ENCODE peak calls at places on chromosomes 13 and 19, in nine cellular contexts. Q is stomach; W is cerebellar cortex; R is thyroid gland; J is H7; F is stimulated activated CD4-positive, alpha-beta T cell treated with anti-CD3 and anti-CD28 coated beads, Interleukin-15, amount 100 ng/mL, for 1 hour; V is neural crest cell; D is GM04504; T is left ventricle myocardium superior. M is an unnamed sample.

GRCh38 chr13:90984737-90985136 is 362.8 kb upstream of the MIR17HG start:
- DNase-seq in T (no peak), W (no peak), R (no peak), F (no peak), V (no peak), D (no peak), Q (no peak), J (no peak), M (no peak)

GRCh38 chr13:40438999-40439797 is 227.2 kb downstream of the FOXO1 start:
- DNase-seq in Q (no peak), W (no peak), D (no peak), V (no peak), R (no peak), J (no peak), T (no peak), F (no peak), M (no peak)

GRCh38 chr19:1854542-1855039 is 6.3 kb upstream of the REXO1 start:
- DNase-seq in D (no peak), R (no peak), V (no peak), F (no peak), J (no peak), Q (no peak), W (no peak), T (peak), M (peak)

GRCh38 chr13:112700291-112701060 is 10.6 kb downstream of the ATP11A start:
- DNase-seq in D (no peak), F (no peak), R (no peak), J (peak), T (no peak), Q (peak), W (no peak), V (no peak), M (no peak)

GRCh38 chr13:41905600-41906254 is 55.2 kb downstream of the VWA8 start:
- DNase-seq in Q (no peak), W (peak), J (peak), R (no peak), F (no peak), D (no peak), V (no peak), T (no peak), M (no peak)

GRCh38 chr19:11978492-11979100 is 13.8 kb downstream of the ZNF763 start:
- DNase-seq in Q (no peak), V (no peak), W (no peak), F (no peak), D (no peak), T (no peak), R (no peak), J (no peak), M (no peak)

GRCh38 chr13:38421590-38422560 is 72.2 kb downstream of the UFM1 start:
- DNase-seq in V (no peak), R (no peak), Q (no peak), F (no peak), T (no peak), W (no peak), J (no peak), D (no peak), M (no peak)

GRCh38 chr13:112846411-112847115 is 122.5 kb upstream of the MCF2L start:
- DNase-seq in D (no peak), F (no peak), W (no peak), R (no peak), Q (no peak), J (no peak), T (no peak), V (no peak), M (no peak)

GRCh38 chr19:38290631-38291147 is 13.4 kb upstream of the C19orf33 start:
- DNase-seq in D (peak), J (no peak), W (peak), T (no peak), R (peak), V (no peak), F (no peak), Q (peak), M (no peak)

GRCh38 chr13:44884076-44884729 is 105.1 kb downstream of the NUFIP1 start:
- DNase-seq in W (no peak), T (no peak), D (peak), J (no peak), V (no peak), F (no peak), R (no peak), Q (no peak), M (no peak)

GRCh38 chr19:43782311-43782660 is 1.5 kb upstream of the KCNN4 start:
- DNase-seq in D (no peak), T (no peak), W (no peak), Q (no peak), R (no peak), J (no peak), V (no peak), F (no peak), M (no peak)

GRCh38 chr19:40165362-40165937 is 25.8 kb upstream of the MAP3K10 start:
- DNase-seq in Q (peak), D (peak), J (peak), T (peak), W (peak), V (peak), R (peak), F (peak), M (peak)

GRCh38 chr13:100875392-100876043 is 200.9 kb upstream of the TMTC4 start:
- DNase-seq in T (no peak), W (no peak), J (no peak), V (no peak), Q (no peak), D (peak), R (no peak), F (no peak), M (no peak)

GRCh38 chr19:31270897-31271568 is 78.2 kb downstream of the TSHZ3 start:
- DNase-seq in T (no peak), J (no peak), V (no peak), W (no peak), D (no peak), Q (no peak), R (no peak), F (no peak), M (no peak)

GRCh38 chr19:32719611-32720059 is at the start of gene TDRD12:
- DNase-seq in J (peak), F (no peak), Q (no peak), W (no peak), D (no peak), T (no peak), V (no peak), R (no peak), M (no peak)

GRCh38 chr19:31483226-31483857 is 134.1 kb upstream of the TSHZ3 start:
- DNase-seq in F (no peak), V (no peak), Q (no peak), W (no peak), T (no peak), J (no peak), R (no peak), D (no peak), M (no peak)

GRCh38 chr13:113499936-113500335 is 9.4 kb upstream of the DCUN1D2 start:
- DNase-seq in V (no peak), R (no peak), J (no peak), Q (no peak), W (no peak), D (peak), F (no peak), T (no peak), M (no peak)

GRCh38 chr19:39080431-39080830 is 3.7 kb upstream of the ACP7 start:
- DNase-seq in W (peak), J (no peak), R (no peak), D (no peak), V (no peak), Q (no peak), T (no peak), F (no peak), M (no peak)

GRCh38 chr19:5622465-5623396 is at the start of the genes SAFB and SAFB2:
- DNase-seq in J (peak), W (peak), Q (peak), D (peak), T (peak), R (peak), V (peak), F (peak), M (peak)

GRCh38 chr13:26498524-26499208 is 58.8 kb upstream of the WASF3 start:
- DNase-seq in F (no peak), D (no peak), R (no peak), W (peak), J (no peak), T (no peak), V (no peak), Q (no peak), M (no peak)

GRCh38 chr13:112704634-112705145 is 14.9 kb downstream of the ATP11A start:
- DNase-seq in V (no peak), F (no peak), T (no peak), Q (no peak), J (peak), W (no peak), D (no peak), R (no peak), M (no peak)

GRCh38 chr19:38848299-38849146 is 1.3 kb downstream of the HNRNPL start:
- DNase-seq in J (peak), Q (no peak), F (no peak), D (no peak), W (no peak), T (no peak), R (no peak), V (no peak), M (no peak)

GRCh38 chr19:44451687-44452086 is 3.4 kb upstream of the ZNF229 start:
- DNase-seq in D (no peak), J (no peak), F (no peak), W (no peak), R (no peak), Q (no peak), V (no peak), T (no peak), M (no peak)

GRCh38 chr13:26308836-26309235 is 54.9 kb downstream of the CDK8 start:
- DNase-seq in V (no peak), T (no peak), F (no peak), W (no peak), J (no peak), Q (no peak), R (no peak), D (no peak), M (no peak)

GRCh38 chr13:63614874-63615612 is 2199.4 kb upstream of the PCDH20 start:
- DNase-seq in R (no peak), W (no peak), F (no peak), J (no peak), Q (no peak), T (no peak), V (no peak), D (no peak), M (no peak)

GRCh38 chr13:32125746-32126145 is 94.2 kb downstream of the FRY start:
- DNase-seq in F (no peak), J (no peak), Q (no peak), V (no peak), W (no peak), R (no peak), T (no peak), D (peak), M (no peak)

GRCh38 chr19:48926909-48927308 is 6.6 kb upstream of the DHDH start:
- DNase-seq in F (no peak), R (no peak), D (peak), J (no peak), V (no peak), Q (peak), W (peak), T (no peak), M (no peak)

GRCh38 chr19:44912854-44913253 is 1.6 kb upstream of the APOC1 start:
- DNase-seq in Q (no peak), V (no peak), R (no peak), T (peak), D (no peak), J (peak), F (no peak), W (no peak), M (no peak)